ENCODE peak calls at places on chromosomes 2 and 18, in five cellular contexts. One of them, this sample, is unnamed.

GRCh38 chr2:187934236-187934635 is 357.4 kb upstream of the GULP1 start:
- DNase-seq in K562: no peak
- DNase-seq in IMR-90: no peak
- DNase-seq in WTC11: no peak
- DNase-seq in HepG2: no peak
- DNase-seq in this sample: no peak

GRCh38 chr18:61333746-61334490 is 688 bp downstream of the CDH20 start:
- DNase-seq in K562: no peak
- DNase-seq in IMR-90: no peak
- DNase-seq in WTC11: peak
- DNase-seq in HepG2: no peak
- DNase-seq in this sample: no peak

GRCh38 chr2:239465017-239466001 is 64.5 kb upstream of the HDAC4 start:
- DNase-seq in K562: no peak
- DNase-seq in IMR-90: no peak
- DNase-seq in WTC11: no peak
- DNase-seq in HepG2: no peak
- DNase-seq in this sample: no peak

GRCh38 chr2:150817422-150817821 is 330.0 kb upstream of the RND3 start:
- DNase-seq in K562: no peak
- DNase-seq in IMR-90: no peak
- DNase-seq in WTC11: no peak
- DNase-seq in HepG2: no peak
- DNase-seq in this sample: no peak

GRCh38 chr2:201643216-201643651 is at the start of gene TMEM237:
- DNase-seq in K562: no peak
- DNase-seq in IMR-90: peak
- DNase-seq in WTC11: peak
- DNase-seq in HepG2: peak
- DNase-seq in this sample: peak

GRCh38 chr2:57796527-57796926 is 250.1 kb upstream of the VRK2 start:
- DNase-seq in K562: no peak
- DNase-seq in IMR-90: no peak
- DNase-seq in WTC11: no peak
- DNase-seq in HepG2: no peak
- DNase-seq in this sample: no peak

GRCh38 chr2:10930731-10931516 is 19.2 kb downstream of the KCNF1 start:
- DNase-seq in K562: no peak
- DNase-seq in IMR-90: peak
- DNase-seq in WTC11: no peak
- DNase-seq in HepG2: no peak
- DNase-seq in this sample: no peak

GRCh38 chr2:129923265-129924141 is 56.0 kb upstream of the RAB6C start:
- DNase-seq in K562: peak
- DNase-seq in IMR-90: peak
- DNase-seq in WTC11: peak
- DNase-seq in HepG2: peak
- DNase-seq in this sample: peak

GRCh38 chr18:76803814-76804213 is 18.5 kb upstream of the ZNF236 start:
- DNase-seq in K562: peak
- DNase-seq in IMR-90: peak
- DNase-seq in WTC11: peak
- DNase-seq in HepG2: peak
- DNase-seq in this sample: no peak

GRCh38 chr18:45920367-45920766 is 46.8 kb downstream of the EPG5 start:
- DNase-seq in K562: no peak
- DNase-seq in IMR-90: peak
- DNase-seq in WTC11: no peak
- DNase-seq in HepG2: no peak
- DNase-seq in this sample: no peak

GRCh38 chr2:30147196-30147714 is 448 bp downstream of the YPEL5 start:
- DNase-seq in K562: peak
- DNase-seq in IMR-90: no peak
- DNase-seq in WTC11: peak
- DNase-seq in HepG2: no peak
- DNase-seq in this sample: no peak

GRCh38 chr18:35026407-35027061 is 14.7 kb upstream of the MAPRE2 start:
- DNase-seq in K562: peak
- DNase-seq in IMR-90: no peak
- DNase-seq in WTC11: no peak
- DNase-seq in HepG2: no peak
- DNase-seq in this sample: no peak

GRCh38 chr2:196479350-196479749 is 160.2 kb upstream of the CCDC150 start:
- DNase-seq in K562: no peak
- DNase-seq in IMR-90: peak
- DNase-seq in WTC11: no peak
- DNase-seq in HepG2: no peak
- DNase-seq in this sample: no peak

GRCh38 chr2:162177301-162177700 is 25.3 kb upstream of the GCG start:
- DNase-seq in K562: no peak
- DNase-seq in IMR-90: no peak
- DNase-seq in WTC11: no peak
- DNase-seq in HepG2: no peak
- DNase-seq in this sample: no peak

GRCh38 chr18:78448106-78448505 is 531.5 kb upstream of the SALL3 start:
- DNase-seq in K562: no peak
- DNase-seq in IMR-90: no peak
- DNase-seq in WTC11: peak
- DNase-seq in HepG2: peak
- DNase-seq in this sample: no peak

GRCh38 chr2:112493048-112493447 is 11.1 kb downstream of the TTL start:
- DNase-seq in K562: peak
- DNase-seq in IMR-90: peak
- DNase-seq in WTC11: no peak
- DNase-seq in HepG2: no peak
- DNase-seq in this sample: no peak

GRCh38 chr2:219737270-219737691 is 109.9 kb downstream of the SLC4A3 start:
- DNase-seq in K562: no peak
- DNase-seq in IMR-90: peak
- DNase-seq in WTC11: no peak
- DNase-seq in HepG2: no peak
- DNase-seq in this sample: no peak

GRCh38 chr2:176145085-176145969 is 6.0 kb upstream of the HOXD4 start:
- DNase-seq in K562: no peak
- DNase-seq in IMR-90: no peak
- DNase-seq in WTC11: no peak
- DNase-seq in HepG2: no peak
- DNase-seq in this sample: no peak

GRCh38 chr2:222241471-222241870 is 57.3 kb downstream of the PAX3 start:
- DNase-seq in K562: no peak
- DNase-seq in IMR-90: no peak
- DNase-seq in WTC11: no peak
- DNase-seq in HepG2: no peak
- DNase-seq in this sample: no peak

GRCh38 chr2:66428986-66429612 is 5.8 kb upstream of the MEIS1 start:
- DNase-seq in K562: peak
- DNase-seq in IMR-90: peak
- DNase-seq in WTC11: no peak
- DNase-seq in HepG2: peak
- DNase-seq in this sample: no peak

GRCh38 chr2:230712443-230713330 is at the start of gene CAB39:
- DNase-seq in K562: peak
- DNase-seq in IMR-90: peak
- DNase-seq in WTC11: peak
- DNase-seq in HepG2: peak
- DNase-seq in this sample: peak

GRCh38 chr2:7272180-7272579 is 355.0 kb downstream of the RNF144A start:
- DNase-seq in K562: no peak
- DNase-seq in IMR-90: peak
- DNase-seq in WTC11: no peak
- DNase-seq in HepG2: no peak
- DNase-seq in this sample: no peak

GRCh38 chr18:25594351-25594750 is 242.4 kb upstream of the ZNF521 start:
- DNase-seq in K562: no peak
- DNase-seq in IMR-90: peak
- DNase-seq in WTC11: no peak
- DNase-seq in HepG2: no peak
- DNase-seq in this sample: no peak

GRCh38 chr2:96771792-96772618 is 11.3 kb downstream of the CNNM4 start:
- DNase-seq in K562: peak
- DNase-seq in IMR-90: no peak
- DNase-seq in WTC11: no peak
- DNase-seq in HepG2: no peak
- DNase-seq in this sample: no peak

GRCh38 chr2:118881490-118882129 is 34.2 kb upstream of the EN1 start:
- DNase-seq in K562: peak
- DNase-seq in IMR-90: peak
- DNase-seq in WTC11: peak
- DNase-seq in HepG2: peak
- DNase-seq in this sample: peak

GRCh38 chr2:217918220-217919024 is 84.4 kb downstream of the TNS1 start:
- DNase-seq in K562: peak
- DNase-seq in IMR-90: peak
- DNase-seq in WTC11: peak
- DNase-seq in HepG2: peak
- DNase-seq in this sample: no peak

GRCh38 chr18:78732273-78733210 is 247.1 kb upstream of the SALL3 start:
- DNase-seq in K562: no peak
- DNase-seq in IMR-90: no peak
- DNase-seq in WTC11: no peak
- DNase-seq in HepG2: no peak
- DNase-seq in this sample: no peak

GRCh38 chr2:69053416-69053965 is 40.5 kb downstream of the ANTXR1 start:
- DNase-seq in K562: no peak
- DNase-seq in IMR-90: no peak
- DNase-seq in WTC11: no peak
- DNase-seq in HepG2: no peak
- DNase-seq in this sample: no peak

GRCh38 chr18:23969664-23970063 is 44.9 kb upstream of the TTC39C start:
- DNase-seq in K562: no peak
- DNase-seq in IMR-90: no peak
- DNase-seq in WTC11: no peak
- DNase-seq in HepG2: no peak
- DNase-seq in this sample: no peak

GRCh38 chr2:13046557-13047165 is 329.9 kb downstream of the TRIB2 start:
- DNase-seq in K562: no peak
- DNase-seq in IMR-90: peak
- DNase-seq in WTC11: no peak
- DNase-seq in HepG2: peak
- DNase-seq in this sample: no peak

GRCh38 chr18:65527879-65528633 is 222.8 kb upstream of the CDH7 start:
- DNase-seq in K562: no peak
- DNase-seq in IMR-90: no peak
- DNase-seq in WTC11: no peak
- DNase-seq in HepG2: no peak
- DNase-seq in this sample: no peak

GRCh38 chr2:160022162-160022561 is 40.3 kb downstream of the PLA2R1 start:
- DNase-seq in K562: peak
- DNase-seq in IMR-90: no peak
- DNase-seq in WTC11: no peak
- DNase-seq in HepG2: no peak
- DNase-seq in this sample: no peak

GRCh38 chr2:175030380-175031271 is 25.4 kb upstream of the CHN1 start:
- DNase-seq in K562: no peak
- DNase-seq in IMR-90: peak
- DNase-seq in WTC11: peak
- DNase-seq in HepG2: peak
- DNase-seq in this sample: peak

DNA sequence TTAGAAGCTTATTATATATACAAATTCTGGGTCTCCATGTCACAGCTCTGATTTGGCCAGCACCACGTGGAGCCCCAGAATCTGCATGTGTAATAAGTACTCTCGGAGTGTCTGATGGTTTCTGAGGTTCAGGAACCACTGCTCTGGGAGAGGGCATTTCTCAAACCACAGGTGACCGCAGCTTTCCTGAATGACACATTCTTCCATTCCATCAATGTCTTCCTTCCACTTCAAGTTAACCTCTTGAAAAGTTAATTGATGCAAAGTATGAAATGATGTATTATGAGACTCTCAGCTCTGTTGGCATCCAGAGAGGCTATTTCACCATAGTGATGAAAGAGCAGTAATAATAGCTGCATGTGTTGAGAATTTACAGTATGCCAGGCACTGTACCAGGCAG is 61.3 kb upstream of the CRIM1 start:
- DNase-seq in K562: no peak
- DNase-seq in IMR-90: no peak
- DNase-seq in WTC11: no peak
- DNase-seq in HepG2: no peak
- DNase-seq in this sample: no peak
- TF ChIP-seq USF2 in K562: no peak
- TF ChIP-seq USF2 in IMR-90: no peak
- TF ChIP-seq USF2 in WTC11: no peak
- TF ChIP-seq USF2 in HepG2: no peak
- TF ChIP-seq USF2 in this sample: no peak

GRCh38 chr2:25342372-25343186 is 854 bp upstream of the DNMT3A start:
- DNase-seq in K562: peak
- DNase-seq in IMR-90: peak
- DNase-seq in WTC11: peak
- DNase-seq in HepG2: peak
- DNase-seq in this sample: peak

GRCh38 chr2:25340340-25340886 is 1.3 kb downstream of the DNMT3A start:
- DNase-seq in K562: peak
- DNase-seq in IMR-90: no peak
- DNase-seq in WTC11: no peak
- DNase-seq in HepG2: no peak
- DNase-seq in this sample: peak

GRCh38 chr2:25341031-25341727 is 546 bp downstream of the DNMT3A start:
- DNase-seq in K562: peak
- DNase-seq in IMR-90: no peak
- DNase-seq in WTC11: no peak
- DNase-seq in HepG2: no peak
- DNase-seq in this sample: no peak

GRCh38 chr2:25343187-25343825 is 1.6 kb upstream of the DNMT3A start:
- DNase-seq in K562: no peak
- DNase-seq in IMR-90: no peak
- DNase-seq in WTC11: no peak
- DNase-seq in HepG2: no peak
- DNase-seq in this sample: no peak

GRCh38 chr2:25341753-25342371 is at the start of gene DNMT3A:
- DNase-seq in K562: peak
- DNase-seq in IMR-90: peak
- DNase-seq in WTC11: peak
- DNase-seq in HepG2: no peak
- DNase-seq in this sample: no peak
- TF ChIP-seq USF2 in K562: no peak
- TF ChIP-seq USF2 in IMR-90: no peak
- TF ChIP-seq USF2 in WTC11: no peak
- TF ChIP-seq USF2 in HepG2: no peak
- TF ChIP-seq USF2 in this sample: no peak

DNA sequence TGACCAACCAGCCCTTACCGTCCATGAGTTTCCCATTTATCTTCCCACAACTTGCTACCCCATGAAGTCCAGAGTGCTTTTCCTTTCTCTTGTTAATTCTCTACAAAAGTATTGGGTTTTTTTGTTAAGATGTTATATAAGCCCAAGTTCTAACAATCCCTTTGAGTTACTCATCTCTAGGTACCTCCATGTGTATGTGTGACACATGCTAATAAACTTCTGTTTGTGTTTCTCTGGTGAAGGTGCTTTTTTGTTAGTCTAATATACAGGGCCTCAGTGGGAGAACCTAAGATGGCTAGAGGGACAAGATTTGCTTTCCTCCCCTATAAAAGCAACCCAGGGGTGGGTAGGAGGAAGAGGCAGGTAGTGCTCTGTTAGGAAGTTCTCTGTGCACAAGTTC is 31.8 kb upstream of the RMDN2 start:
- DNase-seq in K562: no peak
- DNase-seq in IMR-90: no peak
- DNase-seq in WTC11: no peak
- DNase-seq in HepG2: no peak
- DNase-seq in this sample: no peak
- TF ChIP-seq USF2 in K562: no peak
- TF ChIP-seq USF2 in IMR-90: no peak
- TF ChIP-seq USF2 in WTC11: no peak
- TF ChIP-seq USF2 in HepG2: no peak
- TF ChIP-seq USF2 in this sample: no peak

GRCh38 chr2:26352892-26353291 is 6.3 kb upstream of the ADGRF3 start:
- DNase-seq in K562: no peak
- DNase-seq in IMR-90: peak
- DNase-seq in WTC11: no peak
- DNase-seq in HepG2: no peak
- DNase-seq in this sample: no peak
- TF ChIP-seq USF2 in K562: no peak
- TF ChIP-seq USF2 in IMR-90: no peak
- TF ChIP-seq USF2 in WTC11: no peak
- TF ChIP-seq USF2 in HepG2: no peak
- TF ChIP-seq USF2 in this sample: no peak